ENCODE peak calls at places on chromosomes 11 and 22, in eight cellular contexts. K, Q, H, F, E, J, X and Z are unnamed samples.
A peak's percentile ranks its signal among the peaks of the same experiment; 100 is the strongest.

GRCh38 chr11:67420147-67420645 is 4.7 kb downstream of the CARNS1 start:
- DNase-seq in E (no peak), F (no peak), Q (no peak), J (no peak), H (no peak), X (no peak), K (no peak), Z (no peak)

GRCh38 chr11:115869780-115870431 is 365.7 kb upstream of the CADM1 start:
- DNase-seq in H (no peak), E (peak; percentile 50), X (peak; percentile 71), J (no peak), Q (peak; percentile 43), F (peak; percentile 25), K (no peak), Z (no peak)

GRCh38 chr11:92504004-92504403 is 279.4 kb downstream of the FAT3 start:
- DNase-seq in H (no peak), Q (no peak), J (no peak), X (no peak), F (no peak), K (no peak), E (no peak), Z (no peak)

GRCh38 chr11:13114566-13115465 is 105.7 kb downstream of the RASSF10 start:
- DNase-seq in K (no peak), H (no peak), F (peak; percentile 59), Q (peak; percentile 96), X (no peak), J (peak; percentile 41), E (no peak), Z (no peak)

GRCh38 chr11:46682773-46683752 is 17.4 kb downstream of the ARHGAP1 start:
- DNase-seq in Q (no peak), J (no peak), H (no peak), K (no peak), F (no peak), E (no peak), X (no peak), Z (no peak)

GRCh38 chr22:22714600-22715361 is 70.4 kb downstream of the GGTLC2 start:
- DNase-seq in X (peak; percentile 61), J (no peak), H (no peak), K (no peak), Q (no peak), E (no peak), F (no peak), Z (no peak)

GRCh38 chr22:30821863-30822215 is 127.2 kb downstream of the OSBP2 start:
- DNase-seq in J (no peak), K (no peak), X (no peak), F (no peak), Q (no peak), E (no peak), H (no peak), Z (no peak)

GRCh38 chr11:77403228-77403627 is 70.7 kb downstream of the PAK1 start:
- DNase-seq in F (no peak), E (no peak), K (no peak), X (no peak), H (no peak), J (no peak), Q (no peak), Z (no peak)

GRCh38 chr11:95092549-95093324 is 3.1 kb downstream of the ENDOD1 start:
- DNase-seq in X (peak; percentile 33), K (no peak), H (peak; percentile 66), Q (no peak), F (no peak), J (no peak), E (peak; percentile 40), Z (peak; percentile 17)

GRCh38 chr11:126992804-126993111 is 7.8 kb downstream of the KIRREL3 start:
- DNase-seq in X (no peak), J (no peak), H (peak; percentile 80), K (no peak), F (no peak), Q (no peak), E (no peak), Z (no peak)

GRCh38 chr22:30902496-30903357 is 65.8 kb downstream of the MORC2 start:
- DNase-seq in J (no peak), X (peak; percentile 64), K (no peak), H (no peak), F (no peak), E (no peak), Q (no peak), Z (no peak)

GRCh38 chr11:35362571-35362980 is 56.8 kb downstream of the SLC1A2 start:
- DNase-seq in X (no peak), Q (no peak), E (no peak), J (no peak), K (no peak), H (no peak), F (no peak), Z (no peak)

GRCh38 chr22:42932197-42932519 is 75.1 kb upstream of the ARFGAP3 start:
- DNase-seq in J (no peak), X (no peak), K (no peak), F (no peak), Q (no peak), H (no peak), E (no peak), Z (no peak)

GRCh38 chr11:44726278-44727113 is at the start of gene TSPAN18:
- DNase-seq in H (no peak), Q (peak; percentile 10), K (peak; percentile 17), E (peak; percentile 87), X (peak; percentile 86), F (peak; percentile 4), J (no peak), Z (peak; percentile 41)

GRCh38 chr11:64445651-64446050 is 86.7 kb downstream of the RPS6KA4 start:
- DNase-seq in E (no peak), K (no peak), X (no peak), H (no peak), Q (no peak), J (no peak), F (no peak), Z (no peak)

GRCh38 chr11:57700425-57700824 is 11.6 kb downstream of the MED19 start:
- DNase-seq in F (no peak), K (no peak), J (no peak), X (peak; percentile 11), H (no peak), Q (no peak), E (no peak), Z (no peak)

GRCh38 chr11:12066056-12066798 is 44.2 kb upstream of the MICAL2 start:
- DNase-seq in F (peak; percentile 42), Q (no peak), H (peak; percentile 97), X (no peak), J (no peak), K (no peak), E (no peak), Z (no peak)

GRCh38 chr11:58186938-58187337 is 1.9 kb upstream of the OR9Q2 start:
- DNase-seq in F (no peak), E (no peak), X (no peak), H (no peak), Q (no peak), K (no peak), J (no peak), Z (no peak)

GRCh38 chr22:22916952-22917290 is 29.3 kb downstream of the IGLL5 start:
- DNase-seq in H (no peak), X (no peak), K (no peak), F (no peak), Q (no peak), E (no peak), J (no peak), Z (no peak)

GRCh38 chr22:36564422-36565151 is 35.6 kb upstream of the EIF3D start:
- DNase-seq in X (no peak), Q (no peak), E (no peak), H (no peak), K (no peak), J (no peak), F (no peak), Z (no peak)

GRCh38 chr22:24009227-24010017 is 1.7 kb upstream of the CABIN1 start:
- DNase-seq in F (no peak), Q (no peak), H (no peak), J (no peak), K (no peak), X (no peak), E (no peak), Z (no peak)

GRCh38 chr11:29343465-29344333 is 673.1 kb downstream of the KCNA4 start:
- DNase-seq in F (peak; percentile 56), X (peak; percentile 39), E (peak; percentile 9), J (peak; percentile 33), K (no peak), Q (peak; percentile 12), H (no peak), Z (no peak)

GRCh38 chr11:13884159-13884799 is 78.2 kb upstream of the SPON1 start:
- DNase-seq in K (no peak), J (no peak), H (no peak), X (no peak), E (no peak), Q (no peak), F (no peak), Z (no peak)

GRCh38 chr11:126917531-126918204 is 82.9 kb downstream of the KIRREL3 start:
- DNase-seq in E (peak; percentile 27), F (no peak), K (no peak), X (no peak), Q (no peak), J (no peak), H (peak; percentile 91), Z (no peak)

GRCh38 chr22:22125579-22126468 is 118.8 kb upstream of the VPREB1 start:
- DNase-seq in X (no peak), F (no peak), K (no peak), E (no peak), H (no peak), J (no peak), Q (no peak), Z (no peak)